ENCODE peak calls at places on chromosomes 4 and X, in nine cellular contexts. I, O, N, M, V, E, X, L and U are unnamed samples.

GRCh38 chrX:99242001-99242400 is 1168.1 kb downstream of the PCDH19 start:
- DNase-seq in I (no peak), O (no peak), N (no peak), M (no peak), V (no peak), E (no peak), X (no peak), L (no peak), U (no peak)

GRCh38 chr4:67770422-67770821 is 16.2 kb upstream of the GNRHR start:
- DNase-seq in I (no peak), O (peak), N (no peak), M (no peak), V (no peak), E (no peak), X (no peak), L (peak), U (no peak)

GRCh38 chr4:174425669-174426068 is 96.6 kb downstream of the HPGD start:
- DNase-seq in I (no peak), O (no peak), N (no peak), M (no peak), V (no peak), E (no peak), X (no peak), L (no peak), U (no peak)

GRCh38 chrX:14697453-14697852 is 168.1 kb downstream of the GLRA2 start:
- DNase-seq in I (peak), O (peak), N (no peak), M (no peak), V (no peak), E (no peak), X (no peak), L (peak), U (no peak)

GRCh38 chr4:134533068-134533467 is 331.5 kb upstream of the PABPC4L start:
- DNase-seq in I (no peak), O (no peak), N (no peak), M (no peak), V (no peak), E (no peak), X (peak), L (no peak), U (no peak)

GRCh38 chr4:40576651-40577480 is 52.8 kb downstream of the RBM47 start:
- DNase-seq in I (peak), O (peak), N (peak), M (peak), V (peak), E (peak), X (peak), L (peak), U (no peak)

GRCh38 chr4:20194079-20195013 is 57.4 kb upstream of the SLIT2 start:
- DNase-seq in I (no peak), O (peak), N (no peak), M (no peak), V (no peak), E (no peak), X (no peak), L (peak), U (no peak)

GRCh38 chrX:54788446-54788845 is 9.6 kb downstream of the ITIH6 start:
- DNase-seq in I (no peak), O (no peak), N (no peak), M (no peak), V (no peak), E (no peak), X (no peak), L (no peak), U (no peak)

GRCh38 chrX:154840856-154841255 is 6.4 kb upstream of the SMIM9 start:
- DNase-seq in I (peak), O (peak), N (no peak), M (no peak), V (no peak), E (no peak), X (no peak), L (peak), U (no peak)

GRCh38 chr4:5968246-5968645 is 50.0 kb downstream of the C4orf50 start:
- DNase-seq in I (no peak), O (no peak), N (no peak), M (no peak), V (no peak), E (no peak), X (no peak), L (no peak), U (no peak)

GRCh38 chr4:136392576-136392975 is 1139.7 kb downstream of the PCDH18 start:
- DNase-seq in I (no peak), O (no peak), N (no peak), M (no peak), V (no peak), E (no peak), X (no peak), L (no peak), U (no peak)

GRCh38 chr4:1245481-1246051 is 3.4 kb downstream of the CTBP1 start:
- DNase-seq in I (no peak), O (no peak), N (peak), M (peak), V (no peak), E (no peak), X (no peak), L (no peak), U (peak)

GRCh38 chr4:157040380-157040779 is 35.6 kb upstream of the GLRB start:
- DNase-seq in I (no peak), O (no peak), N (no peak), M (no peak), V (no peak), E (no peak), X (no peak), L (no peak), U (no peak)

GRCh38 chrX:101062171-101062570 is 10.3 kb upstream of the TRMT2B start:
- DNase-seq in I (no peak), O (no peak), N (no peak), M (no peak), V (no peak), E (no peak), X (no peak), L (no peak), U (no peak)

GRCh38 chr4:141028024-141028529 is 105.2 kb downstream of the RNF150 start:
- DNase-seq in I (no peak), O (peak), N (no peak), M (no peak), V (no peak), E (no peak), X (no peak), L (peak), U (no peak)

GRCh38 chr4:147597561-147597960 is 19.6 kb upstream of the TMEM184C start:
- DNase-seq in I (no peak), O (no peak), N (no peak), M (no peak), V (no peak), E (no peak), X (no peak), L (no peak), U (no peak)

GRCh38 chr4:147599206-147599605 is 18.0 kb upstream of the TMEM184C start:
- DNase-seq in I (no peak), O (no peak), N (no peak), M (no peak), V (no peak), E (no peak), X (no peak), L (no peak), U (no peak)

GRCh38 chr4:147596976-147597375 is 20.2 kb upstream of the TMEM184C start:
- DNase-seq in I (peak), O (peak), N (no peak), M (no peak), V (no peak), E (no peak), X (peak), L (peak), U (no peak)

GRCh38 chr4:147594107-147594506 is 23.1 kb upstream of the TMEM184C start:
- DNase-seq in I (no peak), O (no peak), N (no peak), M (no peak), V (no peak), E (no peak), X (no peak), L (no peak), U (no peak)

GRCh38 chr4:147596377-147596776 is 20.8 kb upstream of the TMEM184C start:
- DNase-seq in I (no peak), O (peak), N (no peak), M (no peak), V (no peak), E (no peak), X (no peak), L (peak), U (no peak)
- TF ChIP-seq CTCF in I (no peak), O (no peak), N (no peak), M (no peak), V (no peak), E (no peak), X (no peak), L (no peak), U (no peak)

GRCh38 chr4:110501826-110502225 is 25.9 kb downstream of the ENPEP start:
- DNase-seq in I (no peak), O (no peak), N (no peak), M (no peak), V (no peak), E (no peak), X (no peak), L (peak), U (no peak)
- TF ChIP-seq CTCF in I (no peak), O (no peak), N (no peak), M (no peak), V (no peak), E (no peak), X (no peak), L (no peak), U (no peak)

GRCh38 chr4:7007944-7008343 is 35.2 kb upstream of the TADA2B start:
- DNase-seq in I (no peak), O (no peak), N (no peak), M (peak), V (no peak), E (no peak), X (no peak), L (peak), U (no peak)
- TF ChIP-seq CTCF in I (no peak), O (no peak), N (no peak), M (no peak), V (no peak), E (no peak), X (no peak), L (no peak), U (no peak)

GRCh38 chrX:148867596-148867995 is 367.2 kb downstream of the AFF2 start:
- DNase-seq in I (no peak), O (no peak), N (no peak), M (no peak), V (no peak), E (no peak), X (no peak), L (peak), U (no peak)

GRCh38 chrX:148865237-148865636 is 364.8 kb downstream of the AFF2 start:
- DNase-seq in I (no peak), O (no peak), N (no peak), M (no peak), V (no peak), E (no peak), X (no peak), L (no peak), U (no peak)
- TF ChIP-seq CTCF in I (no peak), O (no peak), N (no peak), M (no peak), V (no peak), E (no peak), X (no peak), L (peak), U (no peak)

DNA sequence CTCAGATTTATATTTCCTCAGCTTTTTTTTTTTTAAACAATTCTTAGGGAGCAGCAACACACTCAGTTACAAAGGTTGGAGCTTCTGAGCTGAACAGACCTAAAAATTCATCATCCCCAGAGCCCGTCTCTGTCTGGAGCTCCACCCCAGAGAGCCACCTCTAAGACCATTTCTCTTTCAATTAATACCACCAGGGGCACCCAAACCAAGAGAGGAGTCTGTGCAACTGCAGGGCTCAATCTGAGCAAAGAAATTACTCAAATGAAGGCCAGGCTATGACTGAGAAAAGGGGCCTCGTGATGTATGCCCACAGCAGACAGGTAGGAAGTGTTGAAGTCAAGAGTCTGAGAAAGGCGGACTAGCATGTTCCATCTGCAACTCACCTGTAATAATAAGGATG is 95.5 kb downstream of the C4orf51 start:
- DNase-seq in I (no peak), O (no peak), N (no peak), M (no peak), V (no peak), E (no peak), X (no peak), L (no peak), U (no peak)
- TF ChIP-seq CTCF in I (no peak), O (no peak), N (no peak), M (no peak), V (no peak), E (no peak), X (no peak), L (no peak), U (no peak)

GRCh38 chr4:148292596-148293175 is 149.5 kb downstream of the NR3C2 start:
- DNase-seq in I (no peak), O (no peak), N (no peak), M (no peak), V (no peak), E (no peak), X (no peak), L (no peak), U (no peak)
- TF ChIP-seq CTCF in I (no peak), O (no peak), N (no peak), M (no peak), V (no peak), E (no peak), X (no peak), L (no peak), U (no peak)